ENCODE peak calls at places on chromosomes 3 and 15, in four cellular contexts. B is A549; M is right cardiac atrium; K is CD4-positive, alpha-beta memory T cell. O is an unnamed sample.

GRCh38 chr3:107222927-107223326 is 154.3 kb upstream of the CCDC54 start:
- DNase-seq in B (no peak), M (no peak), K (no peak), O (no peak)

GRCh38 chr15:67048281-67049279 is 16.8 kb upstream of the SMAD3 start:
- DNase-seq in B (peak; percentile 87), M (peak; percentile 66), K (no peak), O (peak; percentile 22)

GRCh38 chr15:75229191-75230015 is 27.7 kb downstream of the C15orf39 start:
- DNase-seq in B (no peak), M (no peak), K (no peak), O (no peak)

GRCh38 chr15:88241461-88241860 is 15.1 kb downstream of the NTRK3 start:
- DNase-seq in B (no peak), M (no peak), K (no peak), O (no peak)

GRCh38 chr15:90659481-90659880 is 57.7 kb upstream of the BLM start:
- DNase-seq in B (no peak), M (no peak), K (no peak), O (no peak)

GRCh38 chr3:151838574-151839312 is 24.8 kb downstream of the AADAC start:
- DNase-seq in B (peak; percentile 27), M (peak; percentile 21), K (peak; percentile 19), O (no peak)

GRCh38 chr3:20310629-20311028 is 124.6 kb upstream of the SGO1 start:
- DNase-seq in B (no peak), M (peak; percentile 73), K (no peak), O (peak; percentile 56)

GRCh38 chr15:76866716-76867321 is 38.3 kb downstream of the SCAPER start:
- DNase-seq in B (peak; percentile 18), M (no peak), K (peak; percentile 10), O (no peak)

GRCh38 chr3:36959821-36960220 is 15.0 kb upstream of the TRANK1 start:
- DNase-seq in B (no peak), M (no peak), K (no peak), O (no peak)

GRCh38 chr3:93969443-93969842 is 4.3 kb downstream of the PROS1 start:
- DNase-seq in B (peak; percentile 6), M (no peak), K (no peak), O (no peak)

GRCh38 chr3:47158208-47158607 is 5.7 kb downstream of the SETD2 start:
- DNase-seq in B (no peak), M (no peak), K (no peak), O (no peak)

GRCh38 chr15:76501726-76502125 is 165.2 kb downstream of the ISL2 start:
- DNase-seq in B (no peak), M (no peak), K (no peak), O (no peak)

GRCh38 chr3:138477120-138477519 is 42.7 kb downstream of the ESYT3 start:
- DNase-seq in B (no peak), M (no peak), K (no peak), O (no peak)

GRCh38 chr3:15427981-15428380 is 583 bp downstream of the EAF1 start:
- DNase-seq in B (no peak), M (no peak), K (no peak), O (no peak)

GRCh38 chr3:114126461-114126860 is 52.4 kb downstream of the DRD3 start:
- DNase-seq in B (no peak), M (no peak), K (no peak), O (no peak)

GRCh38 chr15:26438718-26439117 is 334.1 kb downstream of the GABRB3 start:
- DNase-seq in B (no peak), M (no peak), K (no peak), O (no peak)

GRCh38 chr3:63168179-63168578 is 109.9 kb upstream of the SYNPR start:
- DNase-seq in B (no peak), M (no peak), K (no peak), O (no peak)

GRCh38 chr3:102529452-102529851 is 94.6 kb downstream of the ZPLD1 start:
- DNase-seq in B (peak; percentile 3), M (no peak), K (no peak), O (no peak)

GRCh38 chr3:102533784-102534183 is 99.0 kb downstream of the ZPLD1 start:
- DNase-seq in B (no peak), M (no peak), K (no peak), O (no peak)

GRCh38 chr3:102531686-102532085 is 96.9 kb downstream of the ZPLD1 start:
- DNase-seq in B (no peak), M (no peak), K (no peak), O (no peak)

GRCh38 chr3:102530443-102531195 is 95.8 kb downstream of the ZPLD1 start:
- DNase-seq in B (no peak), M (no peak), K (no peak), O (no peak)

GRCh38 chr3:102532901-102533300 is 98.1 kb downstream of the ZPLD1 start:
- DNase-seq in B (no peak), M (no peak), K (peak; percentile 9), O (no peak)
- H3K4me3 ChIP-seq in B (no peak overlapping the region), M (no peak overlapping the region), K (no peak overlapping the region), O (no peak overlapping the region)

GRCh38 chr3:38005076-38006020 is 14.8 kb downstream of the VILL start:
- DNase-seq in B (no peak), M (peak; percentile 85), K (no peak), O (peak; percentile 82)
- H3K27ac ChIP-seq in B (no peak overlapping the region), M (peak overlapping the region; percentile 38), K (no peak overlapping the region), O (peak overlapping the region; percentile 71)

GRCh38 chr15:79431636-79432344 is at the start of gene MINAR1:
- DNase-seq in B (peak; percentile 39), M (peak; percentile 35), K (no peak), O (no peak)
- H3K4me3 ChIP-seq in B (peak within 1 kb of the TSS; percentile 58), M (peak within 1 kb of the TSS; percentile 34), K (no peak within 1 kb of the TSS), O (peak within 1 kb of the TSS; percentile 64)

GRCh38 chr3:172709776-172710708 is 825 bp downstream of the NCEH1 start:
- DNase-seq in B (no peak), M (peak; percentile 49), K (peak; percentile 7), O (peak; percentile 42)

GRCh38 chr3:172711457-172711800 is 562 bp upstream of the NCEH1 start:
- DNase-seq in B (peak; percentile 79), M (no peak), K (no peak), O (no peak)

GRCh38 chr3:172710709-172711456 is at the start of gene NCEH1:
- DNase-seq in B (peak; percentile 95), M (peak; percentile 92), K (peak; percentile 62), O (peak; percentile 89)

GRCh38 chr3:172707967-172708366 is 2.9 kb downstream of the NCEH1 start:
- DNase-seq in B (no peak), M (no peak), K (no peak), O (no peak)

DNA sequence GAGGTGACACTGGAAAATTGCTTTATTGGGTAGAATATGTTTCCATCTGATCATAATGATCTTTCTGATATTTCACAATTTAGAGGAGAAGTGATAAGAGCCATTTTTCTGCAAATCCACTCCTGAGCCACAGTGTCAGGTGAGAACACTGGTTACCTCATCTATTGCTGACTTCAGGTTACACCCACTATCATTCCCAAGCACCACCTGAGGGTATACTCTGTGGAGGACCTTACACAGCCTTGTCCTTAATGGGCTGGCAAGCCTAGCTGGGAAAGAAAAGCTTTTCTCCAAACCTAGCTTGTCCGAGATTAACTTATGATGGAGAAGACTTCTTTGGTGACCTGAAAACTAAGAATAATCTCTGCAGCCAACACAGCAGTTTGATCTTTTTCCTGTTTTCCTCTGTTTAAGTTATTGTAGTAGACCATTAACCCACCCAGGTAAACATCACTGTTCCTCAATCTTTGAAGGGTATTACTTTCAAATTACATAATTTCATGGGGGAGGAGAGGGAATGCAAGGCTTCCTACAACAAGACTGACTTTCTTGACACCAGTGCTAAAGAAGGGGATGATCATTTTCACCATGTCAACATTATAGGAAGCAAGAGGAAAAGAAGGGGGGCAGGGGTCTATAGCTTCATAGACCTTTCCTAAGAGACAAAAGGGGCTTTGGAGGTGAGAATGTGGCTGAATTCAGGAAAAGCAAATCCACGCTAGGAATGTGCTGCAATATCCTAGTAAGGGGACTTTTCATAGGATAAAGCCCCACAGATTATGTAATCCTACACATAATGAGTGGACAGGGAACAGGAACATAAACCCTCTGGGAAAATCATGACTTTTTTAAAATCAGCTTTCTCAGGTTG is 1.7 kb downstream of the NCEH1 start:
- DNase-seq in B (no peak), M (no peak), K (no peak), O (no peak)
- H3K27ac ChIP-seq in B (peak overlapping the region; percentile 93), M (no peak overlapping the region), K (no peak overlapping the region), O (peak overlapping the region; percentile 92)